ENCODE peak calls at places on chromosomes 11 and 22, in four cellular contexts. D is cardiac muscle cell, Z is AG09309, J is fibroblast of the aortic adventitia. F is an unnamed sample.

GRCh38 chr11:86374121-86374520 is 566 bp upstream of the CCDC81 start:
- DNase-seq in D (no peak), Z (no peak), J (no peak), F (no peak)

GRCh38 chr11:2302844-2303626 is 1.2 kb downstream of the TSPAN32 start:
- DNase-seq in D (no peak), Z (no peak), J (no peak), F (no peak)

GRCh38 chr11:125082611-125083311 is 19.7 kb downstream of the SLC37A2 start:
- DNase-seq in D (peak), Z (peak), J (peak), F (no peak)

GRCh38 chr11:43327987-43328386 is 16.2 kb downstream of the API5 start:
- DNase-seq in D (peak), Z (peak), J (peak), F (peak)

GRCh38 chr11:40292636-40293585 is 1166.5 kb downstream of the LRRC4C start:
- DNase-seq in D (peak), Z (no peak), J (no peak), F (no peak)

GRCh38 chr11:44877908-44878459 is 72.7 kb downstream of the TP53I11 start:
- DNase-seq in D (peak), Z (no peak), J (no peak), F (no peak)

GRCh38 chr11:86918943-86919342 is 36.3 kb downstream of the FZD4 start:
- DNase-seq in D (peak), Z (no peak), J (peak), F (no peak)

GRCh38 chr11:2799881-2800654 is 85.5 kb downstream of the CDKN1C start:
- DNase-seq in D (no peak), Z (no peak), J (no peak), F (no peak)

GRCh38 chr22:45120931-45121330 is 42.8 kb upstream of the NUP50 start:
- DNase-seq in D (no peak), Z (no peak), J (no peak), F (no peak)

GRCh38 chr11:1771273-1771672 is 7.5 kb upstream of the CTSD start:
- DNase-seq in D (no peak), Z (no peak), J (no peak), F (no peak)

GRCh38 chr11:125257185-125257584 is 92.6 kb downstream of the PKNOX2 start:
- DNase-seq in D (peak), Z (no peak), J (no peak), F (no peak)

GRCh38 chr22:47059701-47060161 is 297.3 kb downstream of the TBC1D22A start:
- DNase-seq in D (no peak), Z (no peak), J (no peak), F (no peak)

GRCh38 chr11:22898036-22898435 is 37.8 kb upstream of the CCDC179 start:
- DNase-seq in D (no peak), Z (no peak), J (no peak), F (no peak)

GRCh38 chr22:20146777-20147176 is 4.1 kb downstream of the CCDC188 start:
- DNase-seq in D (no peak), Z (no peak), J (no peak), F (no peak)

GRCh38 chr11:44632466-44633123 is 67.1 kb downstream of the CD82 start:
- DNase-seq in D (peak), Z (no peak), J (no peak), F (no peak)

GRCh38 chr22:18044548-18045271 is 20.3 kb upstream of the MICAL3 start:
- DNase-seq in D (peak), Z (no peak), J (peak), F (no peak)

DNA sequence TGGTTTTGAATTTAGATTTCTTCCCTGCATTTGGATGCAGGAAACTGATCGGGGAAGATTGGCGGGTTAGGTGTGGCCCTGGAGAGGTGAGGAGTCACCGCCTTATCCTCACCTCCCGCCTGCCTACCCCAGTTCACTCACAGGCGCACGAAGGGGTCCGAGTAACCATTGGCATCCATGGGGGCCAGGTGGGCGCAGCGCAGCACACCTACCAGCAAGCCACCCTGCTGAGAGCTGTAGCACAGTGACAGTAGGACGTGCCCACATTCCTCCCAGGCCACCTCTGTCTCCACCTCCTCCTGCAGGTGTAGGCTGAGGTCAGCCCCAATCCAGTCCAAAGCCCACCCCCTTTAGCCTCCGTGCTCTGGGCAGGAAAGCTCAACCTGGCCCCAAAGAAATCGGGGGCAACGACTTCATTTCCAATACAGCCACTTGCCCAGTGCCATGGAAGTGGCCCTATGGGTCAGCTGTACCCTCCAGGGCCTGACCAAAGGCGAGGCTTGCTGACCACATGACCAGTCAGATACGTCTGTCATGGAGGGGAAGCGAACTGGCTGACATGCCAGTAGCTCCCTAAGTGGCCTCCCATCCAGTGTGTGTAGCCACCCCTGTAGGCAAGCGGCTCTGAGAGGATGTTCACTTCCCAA is 6.7 kb downstream of the NDUFV1 start:
- DNase-seq in D (no peak), Z (no peak), J (no peak), F (no peak)
- H3K4me3 ChIP-seq in D (no peak), Z (no peak), J (no peak), F (no peak)

GRCh38 chr11:130828741-130829140 is 87.5 kb downstream of the SNX19 start:
- DNase-seq in D (no peak), Z (no peak), J (peak), F (no peak)

GRCh38 chr11:130825621-130826020 is 90.7 kb downstream of the SNX19 start:
- DNase-seq in D (no peak), Z (no peak), J (peak), F (no peak)

GRCh38 chr11:130826572-130826971 is 89.7 kb downstream of the SNX19 start:
- DNase-seq in D (no peak), Z (no peak), J (no peak), F (no peak)

GRCh38 chr11:130829801-130830562 is 86.3 kb downstream of the SNX19 start:
- DNase-seq in D (peak), Z (no peak), J (peak), F (no peak)

DNA sequence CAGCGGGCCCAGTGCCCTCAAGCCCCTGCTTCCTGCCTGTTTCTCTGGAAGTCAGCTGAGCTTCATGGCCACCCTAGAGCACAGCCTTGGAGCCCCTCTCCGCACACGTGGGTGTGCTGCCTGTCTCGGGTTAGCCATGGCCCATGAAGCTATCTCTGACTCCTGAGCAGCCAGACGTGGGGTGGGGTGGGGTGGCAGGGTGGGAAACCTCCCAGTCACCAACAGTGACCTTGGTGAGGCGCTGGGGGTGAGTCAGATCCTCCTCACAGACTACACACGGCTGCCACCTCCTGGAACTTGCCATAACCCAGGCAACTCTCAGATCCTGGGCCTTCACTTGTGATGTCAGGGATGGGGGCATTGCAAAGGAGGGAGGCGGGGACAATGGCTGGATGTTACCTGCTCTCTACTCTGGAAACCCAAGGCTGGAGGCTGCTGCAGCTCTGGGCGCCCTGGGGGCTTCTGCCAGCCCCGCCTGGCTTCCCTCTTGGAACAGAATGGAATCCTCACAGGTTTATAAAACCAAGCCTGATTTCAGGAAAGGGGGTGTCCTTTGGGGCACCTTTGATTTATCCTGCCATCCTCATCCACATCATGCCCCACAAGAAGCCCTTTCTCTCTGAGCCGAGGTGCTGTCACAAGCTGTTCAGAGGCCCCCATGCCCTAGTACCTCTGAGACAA is 88.4 kb downstream of the SNX19 start:
- DNase-seq in D (peak), Z (no peak), J (peak), F (peak)
- TF ChIP-seq CTCF in D (peak), Z (peak), J (peak), F (peak)

DNA sequence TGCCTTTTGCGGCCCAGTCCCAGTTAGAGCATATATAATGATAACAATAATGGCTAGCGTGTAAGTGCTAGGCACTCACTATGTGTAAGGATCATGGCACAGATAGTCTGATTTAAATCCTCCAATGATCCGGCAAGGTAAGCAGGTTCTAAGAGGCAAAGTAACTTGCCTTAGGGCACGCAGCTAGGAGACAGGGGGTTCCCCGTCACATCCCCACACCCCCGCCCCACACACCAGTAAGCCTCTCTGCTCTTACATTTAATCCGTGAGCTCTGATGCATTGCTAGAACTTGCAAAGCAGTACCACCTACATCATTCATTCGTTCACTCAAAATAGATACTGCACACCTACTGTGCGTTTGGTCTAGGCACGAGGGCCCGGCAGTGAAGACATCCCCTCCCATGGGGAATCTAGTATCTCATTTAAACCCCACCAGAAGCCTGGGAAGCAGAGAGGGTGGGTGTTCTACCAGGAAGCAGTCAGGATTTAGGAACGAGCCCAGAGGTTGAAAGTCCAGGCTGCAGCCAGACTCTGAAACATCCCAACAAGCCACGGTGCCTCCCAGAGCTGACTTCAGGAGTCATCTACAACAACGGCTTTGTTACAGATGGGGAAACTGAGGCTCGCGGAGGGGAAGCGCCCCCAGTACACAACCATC is 20.6 kb downstream of the TMPRSS6 start:
- DNase-seq in D (no peak), Z (no peak), J (no peak), F (no peak)
- H3K4me3 ChIP-seq in D (no peak), Z (no peak), J (no peak), F (no peak)

GRCh38 chr22:49317369-49317768 is 510.3 kb downstream of the BRD1 start:
- DNase-seq in D (no peak), Z (no peak), J (no peak), F (no peak)
- TF ChIP-seq CTCF in D (no peak), Z (no peak), J (no peak), F (no peak)

GRCh38 chr22:41949297-41949965 is 2.5 kb upstream of the CENPM start:
- DNase-seq in D (no peak), Z (no peak), J (no peak), F (no peak)
- H3K4me3 ChIP-seq in D (no peak), Z (no peak), J (no peak), F (no peak)

GRCh38 chr22:43446881-43447280 is 35.1 kb downstream of the MPPED1 start:
- DNase-seq in D (no peak), Z (no peak), J (no peak), F (no peak)

GRCh38 chr22:43451651-43452050 is 39.8 kb downstream of the MPPED1 start:
- DNase-seq in D (no peak), Z (no peak), J (no peak), F (no peak)

GRCh38 chr22:43448048-43448447 is 36.2 kb downstream of the MPPED1 start:
- DNase-seq in D (no peak), Z (no peak), J (no peak), F (no peak)

GRCh38 chr22:43449831-43450225 is 38.0 kb downstream of the MPPED1 start:
- DNase-seq in D (no peak), Z (no peak), J (no peak), F (no peak)

GRCh38 chr22:43449205-43449830 is 37.5 kb downstream of the MPPED1 start:
- DNase-seq in D (no peak), Z (no peak), J (no peak), F (no peak)
- TF ChIP-seq CTCF in D (no peak), Z (no peak), J (no peak), F (no peak)

GRCh38 chr22:43263645-43264514 is 76.9 kb upstream of the TTLL12 start:
- DNase-seq in D (peak), Z (peak), J (peak), F (peak)
- H3K4me3 ChIP-seq in D (no peak), Z (no peak), J (no peak), F (no peak)

DNA sequence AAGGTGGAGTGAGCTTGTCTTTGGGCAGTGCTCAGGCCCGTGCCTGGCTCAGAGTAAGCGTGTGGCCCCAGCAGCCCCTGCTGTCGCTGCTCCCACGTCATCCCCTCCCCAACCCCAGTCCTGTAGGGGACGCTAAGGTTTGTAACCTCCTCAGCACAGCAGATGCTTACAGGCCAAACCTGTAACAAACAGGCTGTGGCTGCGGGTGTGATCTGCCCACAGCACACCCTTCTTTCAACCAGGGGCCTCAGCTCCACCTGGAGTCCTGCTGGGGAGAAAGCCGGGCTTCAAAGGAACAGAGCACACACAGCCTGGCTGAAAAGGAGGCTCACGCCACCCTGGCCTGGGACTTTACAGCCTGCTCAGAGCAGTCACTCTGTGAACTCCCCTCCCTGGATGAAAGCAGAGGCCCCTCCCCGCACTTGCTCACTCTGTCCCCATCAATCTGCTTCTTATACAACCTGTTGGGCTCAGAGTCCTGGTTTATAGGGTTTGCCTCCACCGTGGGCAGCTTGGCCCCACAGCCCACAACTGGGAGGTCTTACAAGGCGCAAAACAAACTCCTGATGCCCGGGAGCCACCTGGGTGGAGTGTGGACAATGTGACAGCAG is 54.3 kb downstream of the SCUBE1 start:
- DNase-seq in D (no peak), Z (no peak), J (no peak), F (no peak)
- TF ChIP-seq CTCF in D (no peak), Z (no peak), J (no peak), F (no peak)

DNA sequence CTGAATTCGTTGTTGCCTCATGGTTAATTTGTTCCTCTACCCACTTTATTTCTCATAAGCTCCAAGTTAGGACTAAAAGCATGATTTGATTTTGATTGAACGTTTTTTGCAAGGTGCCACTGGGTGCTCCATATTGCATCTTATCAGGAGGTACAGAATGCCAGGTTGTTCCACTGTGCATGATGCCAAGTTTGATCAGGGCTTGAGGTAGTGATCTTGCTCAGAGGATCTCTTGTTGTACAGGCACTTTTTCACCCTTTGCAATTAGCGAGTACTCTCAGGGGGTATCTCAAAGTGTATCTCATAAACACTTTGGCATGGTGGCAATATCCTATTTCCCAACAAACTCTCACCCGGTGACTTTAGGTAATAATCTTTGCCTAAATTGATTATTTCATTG is 4.0 kb downstream of the GRAP2 start:
- DNase-seq in D (no peak), Z (no peak), J (no peak), F (no peak)
- H3K4me3 ChIP-seq in D (no peak), Z (no peak), J (no peak), F (no peak)

F was measured in AG04450.